ENCODE peak calls at places on chromosomes 2 and 18, in seven cellular contexts. One of them, this sample, is unnamed.

GRCh38 chr18:3824101-3824500 is 374.1 kb downstream of the TGIF1 start:
- DNase-seq in IMR-90: no peak
- DNase-seq in ovary: no peak
- DNase-seq in GM12891: no peak
- DNase-seq in endothelial cell of umbilical vein: no peak
- DNase-seq in stomach: no peak
- DNase-seq in Peyer's patch: no peak
- DNase-seq in this sample: no peak

GRCh38 chr2:14194233-14194632 is 438.3 kb upstream of the LRATD1 start:
- DNase-seq in IMR-90: no peak
- DNase-seq in ovary: no peak
- DNase-seq in GM12891: no peak
- DNase-seq in endothelial cell of umbilical vein: no peak
- DNase-seq in stomach: no peak
- DNase-seq in Peyer's patch: no peak
- DNase-seq in this sample: no peak

GRCh38 chr2:100126897-100127401 is 15.4 kb downstream of the AFF3 start:
- DNase-seq in IMR-90: no peak
- DNase-seq in ovary: no peak
- DNase-seq in GM12891: no peak
- DNase-seq in endothelial cell of umbilical vein: no peak
- DNase-seq in stomach: no peak
- DNase-seq in Peyer's patch: no peak
- DNase-seq in this sample: no peak

GRCh38 chr2:55169359-55169758 is 62.7 kb downstream of the CLHC1 start:
- DNase-seq in IMR-90: peak
- DNase-seq in ovary: no peak
- DNase-seq in GM12891: no peak
- DNase-seq in endothelial cell of umbilical vein: no peak
- DNase-seq in stomach: no peak
- DNase-seq in Peyer's patch: no peak
- DNase-seq in this sample: no peak

GRCh38 chr2:43224571-43225092 is 1.8 kb downstream of the ZFP36L2 start:
- DNase-seq in IMR-90: peak
- DNase-seq in ovary: peak
- DNase-seq in GM12891: no peak
- DNase-seq in endothelial cell of umbilical vein: no peak
- DNase-seq in stomach: no peak
- DNase-seq in Peyer's patch: no peak
- DNase-seq in this sample: no peak

GRCh38 chr2:148978736-148979135 is 59.8 kb upstream of the LYPD6B start:
- DNase-seq in IMR-90: no peak
- DNase-seq in ovary: no peak
- DNase-seq in GM12891: no peak
- DNase-seq in endothelial cell of umbilical vein: no peak
- DNase-seq in stomach: no peak
- DNase-seq in Peyer's patch: no peak
- DNase-seq in this sample: no peak

GRCh38 chr2:63639344-63639743 is 50.6 kb downstream of the MDH1 start:
- DNase-seq in IMR-90: no peak
- DNase-seq in ovary: no peak
- DNase-seq in GM12891: no peak
- DNase-seq in endothelial cell of umbilical vein: no peak
- DNase-seq in stomach: no peak
- DNase-seq in Peyer's patch: no peak
- DNase-seq in this sample: no peak

GRCh38 chr2:53108246-53108645 is 659.4 kb upstream of the CHAC2 start:
- DNase-seq in IMR-90: no peak
- DNase-seq in ovary: no peak
- DNase-seq in GM12891: no peak
- DNase-seq in endothelial cell of umbilical vein: no peak
- DNase-seq in stomach: no peak
- DNase-seq in Peyer's patch: no peak
- DNase-seq in this sample: no peak

GRCh38 chr2:38778686-38779082 is 674 bp downstream of the GEMIN6 start:
- DNase-seq in IMR-90: no peak
- DNase-seq in ovary: no peak
- DNase-seq in GM12891: no peak
- DNase-seq in endothelial cell of umbilical vein: no peak
- DNase-seq in stomach: no peak
- DNase-seq in Peyer's patch: no peak
- DNase-seq in this sample: no peak

GRCh38 chr18:22113144-22113813 is 56.1 kb upstream of the GATA6 start:
- DNase-seq in IMR-90: no peak
- DNase-seq in ovary: no peak
- DNase-seq in GM12891: no peak
- DNase-seq in endothelial cell of umbilical vein: no peak
- DNase-seq in stomach: peak
- DNase-seq in Peyer's patch: peak
- DNase-seq in this sample: peak

GRCh38 chr2:33620-34019 is 12.7 kb downstream of the FAM110C start:
- DNase-seq in IMR-90: no peak
- DNase-seq in ovary: no peak
- DNase-seq in GM12891: no peak
- DNase-seq in endothelial cell of umbilical vein: no peak
- DNase-seq in stomach: peak
- DNase-seq in Peyer's patch: no peak
- DNase-seq in this sample: no peak

GRCh38 chr2:101400048-101400447 is 12.7 kb upstream of the CREG2 start:
- DNase-seq in IMR-90: peak
- DNase-seq in ovary: no peak
- DNase-seq in GM12891: no peak
- DNase-seq in endothelial cell of umbilical vein: no peak
- DNase-seq in stomach: no peak
- DNase-seq in Peyer's patch: no peak
- DNase-seq in this sample: no peak

GRCh38 chr2:239895116-239895515 is 130.0 kb downstream of the NDUFA10 start:
- DNase-seq in IMR-90: no peak
- DNase-seq in ovary: no peak
- DNase-seq in GM12891: no peak
- DNase-seq in endothelial cell of umbilical vein: no peak
- DNase-seq in stomach: peak
- DNase-seq in Peyer's patch: peak
- DNase-seq in this sample: no peak

GRCh38 chr2:70133521-70134348 is 46.5 kb downstream of the PCBP1 start:
- DNase-seq in IMR-90: no peak
- DNase-seq in ovary: no peak
- DNase-seq in GM12891: no peak
- DNase-seq in endothelial cell of umbilical vein: peak
- DNase-seq in stomach: no peak
- DNase-seq in Peyer's patch: no peak
- DNase-seq in this sample: no peak

GRCh38 chr18:59061914-59062642 is 77.6 kb upstream of the SEC11C start:
- DNase-seq in IMR-90: no peak
- DNase-seq in ovary: no peak
- DNase-seq in GM12891: no peak
- DNase-seq in endothelial cell of umbilical vein: no peak
- DNase-seq in stomach: no peak
- DNase-seq in Peyer's patch: no peak
- DNase-seq in this sample: no peak

GRCh38 chr2:5695641-5696350 is 3.6 kb downstream of the SOX11 start:
- DNase-seq in IMR-90: peak
- DNase-seq in ovary: no peak
- DNase-seq in GM12891: no peak
- DNase-seq in endothelial cell of umbilical vein: no peak
- DNase-seq in stomach: no peak
- DNase-seq in Peyer's patch: no peak
- DNase-seq in this sample: no peak

GRCh38 chr18:48167901-48168300 is 237.4 kb upstream of the SMAD2 start:
- DNase-seq in IMR-90: no peak
- DNase-seq in ovary: no peak
- DNase-seq in GM12891: no peak
- DNase-seq in endothelial cell of umbilical vein: no peak
- DNase-seq in stomach: peak
- DNase-seq in Peyer's patch: peak
- DNase-seq in this sample: no peak

GRCh38 chr2:17864676-17865075 is 13.8 kb upstream of the KCNS3 start:
- DNase-seq in IMR-90: no peak
- DNase-seq in ovary: no peak
- DNase-seq in GM12891: no peak
- DNase-seq in endothelial cell of umbilical vein: no peak
- DNase-seq in stomach: no peak
- DNase-seq in Peyer's patch: no peak
- DNase-seq in this sample: no peak

GRCh38 chr2:26068602-26069298 is 34.9 kb downstream of the RAB10 start:
- DNase-seq in IMR-90: peak
- DNase-seq in ovary: no peak
- DNase-seq in GM12891: peak
- DNase-seq in endothelial cell of umbilical vein: peak
- DNase-seq in stomach: no peak
- DNase-seq in Peyer's patch: no peak
- DNase-seq in this sample: peak

GRCh38 chr2:174450021-174450816 is 36.6 kb downstream of the GPR155 start:
- DNase-seq in IMR-90: no peak
- DNase-seq in ovary: no peak
- DNase-seq in GM12891: no peak
- DNase-seq in endothelial cell of umbilical vein: peak
- DNase-seq in stomach: no peak
- DNase-seq in Peyer's patch: no peak
- DNase-seq in this sample: no peak

GRCh38 chr2:147711031-147711430 is 133.8 kb upstream of the ACVR2A start:
- DNase-seq in IMR-90: peak
- DNase-seq in ovary: no peak
- DNase-seq in GM12891: no peak
- DNase-seq in endothelial cell of umbilical vein: no peak
- DNase-seq in stomach: no peak
- DNase-seq in Peyer's patch: no peak
- DNase-seq in this sample: no peak

GRCh38 chr2:39150102-39150562 is 29.3 kb upstream of the SOS1 start:
- DNase-seq in IMR-90: no peak
- DNase-seq in ovary: no peak
- DNase-seq in GM12891: no peak
- DNase-seq in endothelial cell of umbilical vein: no peak
- DNase-seq in stomach: no peak
- DNase-seq in Peyer's patch: no peak
- DNase-seq in this sample: no peak

GRCh38 chr2:233061591-233062446 is 1.7 kb downstream of the INPP5D start:
- DNase-seq in IMR-90: peak
- DNase-seq in ovary: peak
- DNase-seq in GM12891: no peak
- DNase-seq in endothelial cell of umbilical vein: peak
- DNase-seq in stomach: peak
- DNase-seq in Peyer's patch: no peak
- DNase-seq in this sample: no peak

GRCh38 chr2:130798472-130799221 is 38.1 kb upstream of the ARHGEF4 start:
- DNase-seq in IMR-90: no peak
- DNase-seq in ovary: peak
- DNase-seq in GM12891: no peak
- DNase-seq in endothelial cell of umbilical vein: no peak
- DNase-seq in stomach: no peak
- DNase-seq in Peyer's patch: peak
- DNase-seq in this sample: no peak

GRCh38 chr2:130795431-130795830 is 40.1 kb downstream of the AMER3 start:
- DNase-seq in IMR-90: no peak
- DNase-seq in ovary: no peak
- DNase-seq in GM12891: no peak
- DNase-seq in endothelial cell of umbilical vein: no peak
- DNase-seq in stomach: no peak
- DNase-seq in Peyer's patch: no peak
- DNase-seq in this sample: no peak

GRCh38 chr2:130796280-130796679 is 40.4 kb upstream of the ARHGEF4 start:
- DNase-seq in IMR-90: no peak
- DNase-seq in ovary: peak
- DNase-seq in GM12891: no peak
- DNase-seq in endothelial cell of umbilical vein: no peak
- DNase-seq in stomach: no peak
- DNase-seq in Peyer's patch: no peak
- DNase-seq in this sample: no peak

GRCh38 chr2:130799295-130799694 is 37.4 kb upstream of the ARHGEF4 start:
- DNase-seq in IMR-90: no peak
- DNase-seq in ovary: no peak
- DNase-seq in GM12891: no peak
- DNase-seq in endothelial cell of umbilical vein: no peak
- DNase-seq in stomach: no peak
- DNase-seq in Peyer's patch: no peak
- DNase-seq in this sample: no peak

GRCh38 chr2:130797493-130798435 is 39.0 kb upstream of the ARHGEF4 start:
- DNase-seq in IMR-90: peak
- DNase-seq in ovary: peak
- DNase-seq in GM12891: peak
- DNase-seq in endothelial cell of umbilical vein: peak
- DNase-seq in stomach: peak
- DNase-seq in Peyer's patch: peak
- DNase-seq in this sample: peak
- TF ChIP-seq POLR2A in IMR-90: no peak
- TF ChIP-seq POLR2A in ovary: no peak
- TF ChIP-seq POLR2A in GM12891: no peak
- TF ChIP-seq POLR2A in endothelial cell of umbilical vein: peak
- TF ChIP-seq POLR2A in stomach: no peak
- TF ChIP-seq POLR2A in Peyer's patch: peak
- TF ChIP-seq POLR2A in this sample: peak

GRCh38 chr2:157415632-157416101 is 28.2 kb downstream of the CYTIP start:
- DNase-seq in IMR-90: no peak
- DNase-seq in ovary: no peak
- DNase-seq in GM12891: no peak
- DNase-seq in endothelial cell of umbilical vein: no peak
- DNase-seq in stomach: no peak
- DNase-seq in Peyer's patch: no peak
- DNase-seq in this sample: no peak
- TF ChIP-seq POLR2A in IMR-90: no peak
- TF ChIP-seq POLR2A in ovary: no peak
- TF ChIP-seq POLR2A in GM12891: no peak
- TF ChIP-seq POLR2A in endothelial cell of umbilical vein: no peak
- TF ChIP-seq POLR2A in stomach: no peak
- TF ChIP-seq POLR2A in Peyer's patch: no peak
- TF ChIP-seq POLR2A in this sample: no peak

DNA sequence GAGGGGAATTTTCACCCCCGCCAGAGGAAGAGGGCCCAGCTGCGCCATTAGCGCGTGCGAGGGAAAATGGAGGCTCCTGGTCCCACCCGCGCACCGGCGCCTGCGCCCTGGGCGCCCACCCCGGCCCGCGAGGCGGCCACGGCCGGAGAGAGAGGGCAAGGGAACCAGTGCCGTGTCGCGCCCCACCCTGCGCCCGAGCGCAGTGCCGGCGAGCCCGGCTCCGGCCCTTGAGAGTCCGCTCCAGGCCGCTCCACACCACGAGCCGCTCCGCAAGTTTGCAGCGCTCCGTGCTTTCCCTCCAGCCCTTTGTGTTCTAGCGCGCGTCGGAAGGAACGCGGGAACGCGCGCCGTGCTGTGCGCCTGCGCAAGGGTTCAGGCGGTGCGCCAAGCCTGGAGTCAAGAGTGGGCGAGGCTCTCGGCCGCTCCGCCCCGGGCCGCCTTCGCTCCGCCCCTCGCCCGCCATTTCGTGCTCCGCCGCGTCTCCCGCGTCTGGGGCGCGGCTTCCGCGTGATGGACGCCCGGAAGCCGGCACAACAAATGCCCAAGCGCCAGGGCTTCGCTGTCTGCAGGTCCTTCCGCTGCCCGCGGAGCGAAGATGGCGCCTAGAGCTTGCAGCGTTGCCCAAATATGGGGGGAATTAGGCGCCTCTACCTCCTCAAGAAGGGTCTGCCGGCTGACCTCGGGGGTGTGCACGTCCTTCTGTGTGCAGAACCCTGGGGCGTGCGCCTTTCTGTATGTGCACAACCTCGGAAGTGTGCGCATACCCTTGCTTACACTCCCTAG is 46.1 kb upstream of the PTMA start:
- DNase-seq in IMR-90: peak
- DNase-seq in ovary: peak
- DNase-seq in GM12891: peak
- DNase-seq in endothelial cell of umbilical vein: peak
- DNase-seq in stomach: peak
- DNase-seq in Peyer's patch: peak
- DNase-seq in this sample: no peak
- TF ChIP-seq POLR2A in IMR-90: peak
- TF ChIP-seq POLR2A in ovary: peak
- TF ChIP-seq POLR2A in GM12891: peak
- TF ChIP-seq POLR2A in endothelial cell of umbilical vein: peak
- TF ChIP-seq POLR2A in stomach: no peak
- TF ChIP-seq POLR2A in Peyer's patch: peak
- TF ChIP-seq POLR2A in this sample: no peak

GRCh38 chr2:61764035-61764800 is 89.6 kb downstream of the FAM161A start:
- DNase-seq in IMR-90: peak
- DNase-seq in ovary: peak
- DNase-seq in GM12891: peak
- DNase-seq in endothelial cell of umbilical vein: peak
- DNase-seq in stomach: peak
- DNase-seq in Peyer's patch: peak
- DNase-seq in this sample: peak
- TF ChIP-seq POLR2A in IMR-90: peak
- TF ChIP-seq POLR2A in ovary: peak
- TF ChIP-seq POLR2A in GM12891: peak
- TF ChIP-seq POLR2A in endothelial cell of umbilical vein: peak
- TF ChIP-seq POLR2A in stomach: no peak
- TF ChIP-seq POLR2A in Peyer's patch: peak
- TF ChIP-seq POLR2A in this sample: peak

This sample was measured in H54.